ENCODE peak calls at places on chromosome 13, in seven cellular contexts. S is heart left ventricle, U is uterus, C is right lobe of liver, F is Peyer's patch, I is transverse colon, P is body of pancreas. Y is an unnamed sample. For H3K36me3, the result is how much of the 10 kb centered on the place peaks cover.

GRCh38 chr13:112626761-112627160 is 38.8 kb upstream of the TUBGCP3 start:
- DNase-seq in I (no peak), F (no peak), S (no peak), P (no peak), U (no peak), C (no peak), Y (no peak)

GRCh38 chr13:27379694-27380596 is 44.5 kb upstream of the GTF3A start:
- DNase-seq in C (peak), S (peak), P (peak), I (peak), U (no peak), F (peak), Y (no peak)

GRCh38 chr13:93861818-93862217 is 617.7 kb downstream of the DCT start:
- DNase-seq in I (no peak), F (no peak), S (no peak), C (no peak), P (no peak), U (no peak), Y (no peak)

GRCh38 chr13:111202149-111202548 is 87.0 kb downstream of the ARHGEF7 start:
- DNase-seq in F (no peak), U (no peak), S (no peak), I (no peak), C (no peak), P (no peak), Y (no peak)

GRCh38 chr13:95217920-95218830 is 83.1 kb downstream of the ABCC4 start:
- DNase-seq in I (no peak), S (no peak), F (no peak), C (no peak), U (no peak), P (no peak), Y (no peak)

GRCh38 chr13:106143930-106144709 is 391.3 kb downstream of the EFNB2 start:
- DNase-seq in S (no peak), I (no peak), C (no peak), F (no peak), U (no peak), P (peak), Y (no peak)

GRCh38 chr13:41613471-41613870 is 156.1 kb downstream of the RGCC start:
- DNase-seq in C (no peak), P (no peak), I (no peak), F (no peak), S (no peak), U (no peak), Y (no peak)

GRCh38 chr13:100584901-100585300 is 3.7 kb downstream of the GGACT start:
- DNase-seq in U (no peak), F (no peak), C (no peak), I (no peak), P (no peak), S (no peak), Y (no peak)

DNA sequence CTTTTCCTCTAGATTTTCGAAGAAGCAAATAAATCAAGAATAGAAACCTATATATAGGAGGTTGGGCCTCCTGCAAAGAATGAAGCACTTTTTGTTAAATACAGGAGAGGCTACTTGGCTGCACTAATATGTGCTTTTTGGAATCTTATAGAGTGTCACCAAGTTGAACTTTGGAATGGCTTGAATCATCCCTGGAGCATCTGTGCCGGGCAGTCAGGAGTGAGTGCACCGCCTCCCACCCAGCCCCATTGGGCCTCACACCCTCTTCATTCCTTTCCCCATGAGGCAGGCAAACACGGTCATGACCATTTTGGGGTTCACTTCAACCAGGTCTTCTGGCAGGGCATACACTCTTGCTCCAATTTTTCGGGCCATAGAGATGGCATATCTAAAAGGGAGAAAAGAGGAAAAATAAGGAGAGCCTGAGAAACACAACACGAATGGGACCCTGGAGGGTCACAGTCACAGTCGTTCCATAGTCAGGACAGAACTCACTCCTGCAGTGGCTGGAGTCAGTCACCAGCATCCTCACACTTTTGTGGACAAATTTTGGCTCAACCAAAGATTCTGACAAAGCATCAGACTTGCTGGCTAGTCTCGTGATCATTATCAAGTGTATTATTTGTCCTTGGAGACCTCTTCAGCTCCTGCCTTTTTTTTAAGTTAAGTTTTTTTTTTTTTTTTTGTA is 22.6 kb upstream of the CPB2 start:
- DNase-seq in F (no peak), U (no peak), I (no peak), P (no peak), C (no peak), S (no peak), Y (no peak)
- TF ChIP-seq POLR2A in F (no peak), U (no peak), I (no peak), P (no peak), C (no peak), S (no peak), Y (no peak)

DNA sequence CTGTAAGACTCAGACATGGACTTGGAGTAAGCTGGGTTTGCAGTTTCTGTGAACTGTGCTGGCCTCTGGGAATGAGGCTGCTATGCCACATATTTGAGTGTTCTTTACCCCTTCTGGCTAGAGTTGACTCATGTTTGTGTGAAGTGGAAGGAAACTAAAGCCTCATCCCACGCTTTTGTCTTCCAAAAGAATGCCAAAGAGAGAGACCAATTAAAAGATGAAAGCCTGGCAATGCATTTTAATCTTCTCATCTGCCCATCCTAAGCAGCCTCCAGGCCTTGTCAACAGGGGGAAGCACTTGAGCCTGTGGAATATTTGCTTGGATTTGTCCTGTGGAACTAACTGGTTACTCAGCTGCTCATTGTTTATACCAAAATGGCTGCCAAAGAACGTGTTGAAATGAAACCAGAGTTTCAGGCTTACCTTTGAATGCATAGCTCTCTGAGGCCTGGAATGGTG is 49.1 kb downstream of the LMO7 start:
- DNase-seq in C (no peak), P (no peak), I (no peak), F (no peak), U (no peak), S (no peak), Y (no peak)
- TF ChIP-seq CTCF in C (no peak), P (no peak), I (no peak), F (no peak), U (no peak), S (no peak), Y (no peak)

GRCh38 chr13:55576389-55576788 is 1564.3 kb upstream of the PRR20A start:
- DNase-seq in S (no peak), P (no peak), F (no peak), U (no peak), C (no peak), I (no peak), Y (no peak)
- H3K36me3 ChIP-seq in S (under half), P (under half), F (under half), U (under half), C (under half), I (under half), Y (under half)

GRCh38 chr13:33349996-33350826 is 64.7 kb upstream of the STARD13 start:
- DNase-seq in I (peak), C (peak), F (peak), U (peak), P (peak), S (peak), Y (no peak)
- TF ChIP-seq POLR2A in I (peak), C (no peak), F (no peak), U (peak), P (peak), S (no peak), Y (peak)

GRCh38 chr13:43895940-43896339 is 16.2 kb downstream of the LACC1 start:
- DNase-seq in I (no peak), C (no peak), U (no peak), F (no peak), P (no peak), S (no peak), Y (no peak)

DNA sequence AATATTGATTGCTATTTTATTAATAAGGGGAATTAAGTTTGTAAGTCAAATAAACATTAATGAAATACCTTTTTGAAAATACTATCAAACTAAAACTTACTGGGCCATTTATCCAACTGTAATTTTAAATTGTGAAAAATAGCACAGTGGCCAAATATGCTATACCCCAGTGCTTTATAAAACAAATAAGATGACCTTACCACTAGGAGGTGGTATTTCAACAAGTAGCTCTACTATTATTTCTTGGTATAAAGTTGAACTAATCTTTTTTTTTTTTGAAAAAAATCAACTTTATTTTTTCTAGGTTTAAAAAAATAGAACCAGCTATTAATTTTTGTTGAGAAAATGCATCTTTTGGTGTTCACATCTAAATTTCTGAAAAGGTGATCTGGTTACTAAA is 14.7 kb downstream of the LACC1 start:
- DNase-seq in U (no peak), I (no peak), C (no peak), F (no peak), P (no peak), S (no peak), Y (no peak)
- TF ChIP-seq CTCF in U (no peak), I (no peak), C (no peak), F (no peak), P (no peak), S (no peak), Y (no peak)

GRCh38 chr13:77014906-77015685 is 11.9 kb downstream of the FBXL3 start:
- DNase-seq in F (no peak), S (no peak), C (no peak), U (no peak), P (no peak), I (no peak), Y (no peak)
- H3K36me3 ChIP-seq in F (under half), S (half or more), C (half or more), U (under half), P (under half), I (under half), Y (half or more)

GRCh38 chr13:114076329-114076761 is 56.1 kb downstream of the RASA3 start:
- DNase-seq in F (no peak), I (no peak), C (peak), U (peak), P (no peak), S (no peak), Y (no peak)

GRCh38 chr13:114079601-114080536 is 52.6 kb downstream of the RASA3 start:
- DNase-seq in U (peak), P (no peak), S (no peak), F (no peak), I (peak), C (peak), Y (no peak)

GRCh38 chr13:114077121-114077937 is 55.1 kb downstream of the RASA3 start:
- DNase-seq in S (no peak), I (no peak), F (no peak), U (peak), P (no peak), C (peak), Y (no peak)

GRCh38 chr13:114078501-114079451 is 53.6 kb downstream of the RASA3 start:
- DNase-seq in S (no peak), U (peak), F (peak), P (no peak), C (peak), I (peak), Y (no peak)

GRCh38 chr13:114077938-114078335 is 54.5 kb downstream of the RASA3 start:
- DNase-seq in C (peak), F (peak), S (no peak), I (no peak), P (no peak), U (peak), Y (no peak)
- TF ChIP-seq POLR2A in C (no peak), F (no peak), S (no peak), I (no peak), P (no peak), U (no peak), Y (no peak)

GRCh38 chr13:66617786-66618185 is 612.4 kb downstream of the PCDH9 start:
- DNase-seq in C (no peak), P (no peak), F (no peak), S (no peak), U (no peak), I (no peak), Y (no peak)
- TF ChIP-seq CTCF in C (no peak), P (no peak), F (no peak), S (no peak), U (no peak), I (no peak), Y (no peak)

GRCh38 chr13:28597641-28598040 is 61.3 kb upstream of the POMP start:
- DNase-seq in U (no peak), C (no peak), F (no peak), S (no peak), I (no peak), P (no peak), Y (no peak)
- H3K36me3 ChIP-seq in U (under half), C (under half), F (under half), S (under half), I (under half), P (under half), Y (under half)